ENCODE peak calls at places on chromosomes 5 and 9, in seven cellular contexts. R is small intestine; D is CD4-positive, alpha-beta memory T cell; J is kidney tubule cell; H is HEK293T; C is IMR-90; U is cerebellar nuclear complex. E is an unnamed sample.

GRCh38 chr9:112059145-112059979 is 115.7 kb downstream of the SUSD1 start:
- DNase-seq in R (peak; percentile 96), D (no peak), J (peak; percentile 98), H (no peak), C (peak; percentile 92), U (no peak), E (no peak)

GRCh38 chr9:101736723-101737122 is 1.7 kb downstream of the GRIN3A start:
- DNase-seq in R (no peak), D (no peak), J (peak; percentile 20), H (peak; percentile 7), C (no peak), U (no peak), E (no peak)

GRCh38 chr5:68114641-68115040 is 100.9 kb upstream of the PIK3R1 start:
- DNase-seq in R (no peak), D (no peak), J (peak; percentile 34), H (no peak), C (peak; percentile 84), U (no peak), E (no peak)

GRCh38 chr5:119411935-119412623 is 40.2 kb upstream of the HSD17B4 start:
- DNase-seq in R (peak; percentile 81), D (peak; percentile 73), J (peak; percentile 78), H (peak; percentile 71), C (peak; percentile 81), U (no peak), E (peak; percentile 65)

GRCh38 chr5:135394095-135394494 is 4.9 kb downstream of the MACROH2A1 start:
- DNase-seq in R (no peak), D (no peak), J (no peak), H (no peak), C (no peak), U (no peak), E (no peak)

GRCh38 chr9:134930404-134930803 is 12.7 kb upstream of the FCN1 start:
- DNase-seq in R (no peak), D (no peak), J (no peak), H (no peak), C (no peak), U (no peak), E (no peak)

GRCh38 chr5:34436761-34437501 is 219.2 kb upstream of the RAI14 start:
- DNase-seq in R (no peak), D (no peak), J (no peak), H (no peak), C (peak; percentile 79), U (no peak), E (no peak)

GRCh38 chr9:31582071-31582470 is 802.4 kb upstream of the ACO1 start:
- DNase-seq in R (no peak), D (no peak), J (no peak), H (no peak), C (no peak), U (no peak), E (no peak)

GRCh38 chr5:67305913-67306710 is 109.5 kb upstream of the CD180 start:
- DNase-seq in R (no peak), D (no peak), J (peak; percentile 78), H (no peak), C (peak; percentile 56), U (no peak), E (no peak)

E was measured in central memory CD4-positive, alpha-beta T cell.